ENCODE peak calls at places on chromosomes 5 and 9, in eight cellular contexts. T, A, Z, L, U, X, S and Y are unnamed samples.

GRCh38 chr5:5178121-5178520 is 38.0 kb downstream of the ADAMTS16 start:
- DNase-seq in T (no peak), S (no peak), U (peak; percentile 51), X (peak; percentile 30), Z (no peak), A (no peak), L (no peak), Y (no peak)

GRCh38 chr9:111632051-111632450 is 917 bp downstream of the DNAJC25 start:
- DNase-seq in A (no peak), Z (no peak), S (no peak), X (no peak), T (no peak), L (no peak), U (no peak), Y (no peak)

GRCh38 chr9:113940077-113940476 is 64.0 kb downstream of the ZNF618 start:
- DNase-seq in U (no peak), T (no peak), A (no peak), X (no peak), Z (no peak), L (no peak), S (no peak), Y (no peak)

GRCh38 chr5:38404667-38405276 is 146.4 kb downstream of the EGFLAM start:
- DNase-seq in L (no peak), S (no peak), U (no peak), A (no peak), T (no peak), X (peak; percentile 36), Z (no peak), Y (no peak)

GRCh38 chr5:149723374-149723773 is 6.7 kb upstream of the PPARGC1B start:
- DNase-seq in U (no peak), Z (no peak), A (no peak), S (no peak), L (no peak), T (no peak), X (no peak), Y (no peak)

GRCh38 chr9:131899248-131899882 is 159.5 kb upstream of the RAPGEF1 start:
- DNase-seq in L (no peak), U (no peak), S (no peak), X (no peak), A (no peak), T (no peak), Z (no peak), Y (no peak)

GRCh38 chr5:154092356-154092755 is 53.6 kb downstream of the MFAP3 start:
- DNase-seq in Z (peak; percentile 10), X (peak; percentile 48), S (no peak), A (no peak), U (peak; percentile 37), T (no peak), L (no peak), Y (no peak)

GRCh38 chr9:100498592-100498991 is 25.6 kb downstream of the TMEFF1 start:
- DNase-seq in U (peak; percentile 15), S (no peak), Z (peak; percentile 61), X (no peak), L (no peak), A (no peak), T (no peak), Y (no peak)

GRCh38 chr5:21665525-21665924 is 1187.6 kb downstream of the CDH12 start:
- DNase-seq in L (no peak), S (no peak), U (no peak), T (no peak), X (no peak), Z (no peak), A (no peak), Y (no peak)

GRCh38 chr9:97046228-97046627 is 7.3 kb upstream of the CTSV start:
- DNase-seq in L (no peak), A (peak; percentile 80), S (no peak), U (peak; percentile 2), T (no peak), Z (peak; percentile 7), X (peak; percentile 81), Y (no peak)

GRCh38 chr5:55064523-55064922 is 37.9 kb upstream of the GZMA start:
- DNase-seq in A (no peak), S (no peak), L (no peak), X (no peak), U (no peak), Z (no peak), T (no peak), Y (no peak)

GRCh38 chr5:55062039-55062779 is 38.2 kb downstream of the GZMK start:
- DNase-seq in Z (no peak), T (no peak), S (no peak), X (no peak), L (no peak), U (no peak), A (no peak), Y (no peak)

GRCh38 chr5:55066278-55066677 is 36.2 kb upstream of the GZMA start:
- DNase-seq in A (no peak), X (no peak), L (no peak), Z (no peak), T (no peak), U (no peak), S (no peak), Y (no peak)

GRCh38 chr5:55063220-55063863 is 39.1 kb upstream of the GZMA start:
- DNase-seq in U (peak; percentile 48), S (no peak), A (no peak), T (no peak), Z (peak; percentile 58), L (no peak), X (no peak), Y (no peak)

GRCh38 chr5:55063899-55064298 is 38.5 kb upstream of the GZMA start:
- DNase-seq in A (no peak), X (no peak), Z (peak; percentile 35), U (peak; percentile 63), T (no peak), L (no peak), S (no peak), Y (no peak)
- TF ChIP-seq CTCF in A (no peak), X (no peak), Z (no peak), U (no peak), T (no peak), L (no peak), S (no peak), Y (no peak)

DNA sequence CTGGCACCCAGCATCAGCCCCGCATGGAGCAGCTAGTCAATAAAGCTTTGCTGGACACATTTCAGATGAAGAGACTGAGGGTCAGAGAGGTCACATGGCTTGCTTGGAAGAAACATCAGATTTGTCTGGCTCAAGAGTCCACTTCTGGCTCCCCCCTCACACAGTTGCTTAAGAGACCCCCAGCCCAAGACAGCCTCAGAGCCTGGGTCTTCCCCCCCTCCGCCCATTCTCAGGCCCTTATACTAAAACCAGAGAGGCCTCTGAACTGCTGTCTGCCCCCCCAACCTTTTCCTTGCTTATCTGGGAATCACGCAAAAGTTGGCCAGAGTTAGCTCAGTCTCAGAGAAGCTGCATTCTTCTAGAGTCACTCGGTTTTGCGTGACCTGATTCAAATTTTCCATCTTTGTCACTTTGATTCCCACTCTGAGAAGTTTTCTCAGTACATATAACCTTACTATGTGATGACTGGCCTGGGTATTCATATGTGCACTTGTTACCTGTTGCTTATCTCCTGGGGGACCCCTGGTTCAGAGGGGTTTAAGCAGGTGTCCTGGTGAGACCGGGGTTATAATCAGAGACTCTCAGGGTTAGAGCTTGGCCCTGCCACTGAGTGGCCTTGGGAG is 145.4 kb upstream of the IER5L start:
- DNase-seq in Z (no peak), S (no peak), A (no peak), U (no peak), T (no peak), X (no peak), L (no peak), Y (no peak)
- H3K4me1 ChIP-seq in Z (peaks cover 19% of the 10 kb centered on the region), S (peaks cover 20% of the 10 kb centered on the region), A (peaks cover 42% of the 10 kb centered on the region), U (peaks cover 13% of the 10 kb centered on the region), T (peaks cover 30% of the 10 kb centered on the region), X (peaks cover 37% of the 10 kb centered on the region), L (peaks cover 4% of the 10 kb centered on the region), Y (peaks cover 26% of the 10 kb centered on the region)

DNA sequence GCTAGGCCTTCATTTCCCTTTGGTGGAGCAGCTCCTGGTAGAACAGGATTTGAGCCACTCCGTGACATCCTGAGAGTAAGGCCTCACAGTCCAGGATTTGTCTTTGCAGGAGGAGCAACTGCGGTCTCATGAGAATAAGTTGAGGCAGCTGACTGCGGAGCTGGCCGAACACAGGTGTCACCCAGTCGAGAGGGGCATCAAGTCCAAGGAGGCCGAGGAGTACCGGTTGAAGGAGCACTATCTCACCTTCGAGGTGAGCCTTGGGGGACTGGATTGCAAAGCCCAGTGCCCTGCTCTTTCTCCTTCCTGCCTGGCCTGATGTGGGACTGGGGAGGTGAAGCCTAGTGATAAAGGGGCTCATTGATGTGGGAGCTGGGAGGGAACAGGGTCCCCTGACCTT is 44.3 kb downstream of the PSD2 start:
- DNase-seq in X (no peak), L (no peak), S (no peak), T (no peak), U (no peak), A (peak; percentile 15), Z (no peak), Y (no peak)
- TF ChIP-seq CTCF in X (no peak), L (no peak), S (no peak), T (no peak), U (no peak), A (no peak), Z (no peak), Y (no peak)

DNA sequence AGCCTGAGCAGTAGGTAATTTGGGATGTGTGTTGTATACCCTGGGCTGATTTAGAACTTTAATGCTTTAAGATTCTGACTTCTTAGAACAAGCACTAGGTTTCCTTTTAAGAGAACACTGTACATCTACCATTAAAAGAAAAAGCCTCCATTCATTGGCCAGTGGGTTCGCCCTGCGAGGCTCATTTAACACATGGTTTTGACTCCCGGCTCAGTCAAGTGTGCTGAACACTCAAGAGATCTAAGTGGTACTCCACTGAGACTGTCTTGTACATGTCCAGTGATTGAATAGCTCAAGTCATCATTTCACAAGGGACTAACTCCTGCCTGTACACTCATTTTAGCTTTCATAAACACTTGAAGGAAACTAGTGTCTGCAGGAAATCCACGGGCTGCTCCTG is 3.9 kb downstream of the FUBP3 start:
- DNase-seq in A (no peak), Z (no peak), S (no peak), L (no peak), U (no peak), T (no peak), X (no peak), Y (no peak)
- H3K4me1 ChIP-seq in A (peaks cover 31% of the 10 kb centered on the region), Z (peaks cover 2% of the 10 kb centered on the region), S (peaks cover 24% of the 10 kb centered on the region), L (peaks cover 8% of the 10 kb centered on the region), U (peaks cover 15% of the 10 kb centered on the region), T (peaks cover 18% of the 10 kb centered on the region), X (peaks cover 14% of the 10 kb centered on the region), Y (peaks cover 3% of the 10 kb centered on the region)

GRCh38 chr5:35284364-35284763 is 54.1 kb upstream of the PRLR start:
- DNase-seq in L (no peak), T (no peak), S (no peak), X (no peak), U (no peak), A (no peak), Z (no peak), Y (no peak)
- TF ChIP-seq CTCF in L (no peak), T (no peak), S (no peak), X (no peak), U (no peak), A (no peak), Z (no peak), Y (no peak)